ENCODE peak calls at places on chromosome 12, in six cellular contexts. Z, H, C, E, O and P are unnamed samples.

GRCh38 chr12:43336962-43337555 is 214.9 kb downstream of the ADAMTS20 start:
- DNase-seq in O (no peak), E (peak; percentile 10), H (peak; percentile 29), Z (no peak), C (peak; percentile 57), P (peak; percentile 51)

GRCh38 chr12:3122841-3123678 is 45.9 kb downstream of the TSPAN9 start:
- DNase-seq in E (no peak), H (no peak), Z (no peak), O (no peak), C (peak; percentile 47), P (peak; percentile 98)

GRCh38 chr12:130014485-130014807 is 110.6 kb upstream of the TMEM132D start:
- DNase-seq in O (no peak), H (no peak), C (peak; percentile 56), E (no peak), Z (peak; percentile 68), P (no peak)

GRCh38 chr12:82996168-82996812 is 309.6 kb downstream of the TMTC2 start:
- DNase-seq in H (no peak), O (no peak), Z (no peak), C (no peak), E (no peak), P (no peak)

GRCh38 chr12:95321516-95322246 is 104.1 kb downstream of the VEZT start:
- DNase-seq in E (no peak), Z (no peak), H (no peak), C (no peak), O (no peak), P (no peak)

GRCh38 chr12:93183940-93184663 is 193.6 kb upstream of the NUDT4 start:
- DNase-seq in Z (no peak), E (no peak), O (peak; percentile 73), C (no peak), H (no peak), P (no peak)

GRCh38 chr12:2264622-2265306 is 212.0 kb downstream of the CACNA1C start:
- DNase-seq in E (no peak), Z (no peak), C (no peak), O (no peak), H (no peak), P (no peak)

GRCh38 chr12:100675432-100675831 is 101.9 kb downstream of the GAS2L3 start:
- DNase-seq in O (no peak), E (no peak), H (no peak), C (no peak), Z (no peak), P (peak; percentile 85)

GRCh38 chr12:55738113-55739024 is 4.6 kb upstream of the GDF11 start:
- DNase-seq in H (peak; percentile 82), Z (peak; percentile 88), O (peak; percentile 77), C (peak; percentile 98), E (peak; percentile 57), P (peak; percentile 90)

DNA sequence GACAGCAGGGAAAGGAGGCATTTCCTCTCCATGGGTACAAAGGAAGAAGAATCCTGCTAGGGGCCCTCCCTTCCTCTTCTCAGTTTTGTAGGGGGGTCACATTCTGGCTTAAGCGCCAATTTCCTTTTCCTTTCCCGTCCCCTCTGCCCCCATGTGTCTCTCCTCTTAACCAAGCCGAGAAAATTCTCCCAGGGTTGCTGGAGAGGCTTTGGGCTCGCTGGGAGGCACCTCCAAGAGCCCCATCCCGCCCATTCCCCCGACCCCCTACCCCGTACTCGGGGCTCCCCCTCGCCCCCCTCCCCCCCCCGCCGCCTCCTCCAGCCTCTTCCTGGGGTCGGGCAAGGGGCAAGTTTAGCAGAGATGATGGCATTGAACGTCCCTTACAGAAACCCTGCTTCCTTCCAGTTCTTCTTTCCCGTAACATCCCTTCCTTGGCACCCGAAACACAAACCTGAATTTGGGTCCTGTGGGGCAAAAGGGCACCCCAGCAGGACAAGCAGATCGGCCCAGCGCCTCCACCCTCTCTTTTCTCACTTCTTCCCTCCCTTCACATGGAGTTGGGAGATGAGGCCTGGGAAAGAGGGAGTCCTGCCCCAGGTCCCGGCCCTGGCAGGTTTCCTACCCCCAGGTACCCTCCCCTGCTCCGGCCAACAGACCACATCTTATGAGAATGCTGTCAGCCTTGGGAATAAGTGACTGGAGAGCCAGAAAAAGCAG is 13.7 kb downstream of the PLEKHG6 start:
- DNase-seq in E (no peak), C (no peak), H (no peak), O (no peak), Z (no peak), P (no peak)
- TF ChIP-seq POLR2AphosphoS5 in E (no peak), C (no peak), H (peak; percentile 45), O (no peak), Z (no peak), P (peak; percentile 26)

GRCh38 chr12:46963977-46964376 is 115.4 kb upstream of the PCED1B start:
- DNase-seq in E (no peak), O (no peak), Z (no peak), H (no peak), C (no peak), P (peak; percentile 53)
- H3K4me2 ChIP-seq in E (no peak overlapping the region), O (no peak overlapping the region), Z (no peak overlapping the region), H (peak overlapping the region; percentile 47), C (no peak overlapping the region), P (peak overlapping the region; percentile 63)

GRCh38 chr12:65655074-65655493 is 169.2 kb upstream of the HMGA2 start:
- DNase-seq in H (no peak), Z (no peak), O (no peak), E (peak; percentile 58), C (no peak), P (peak; percentile 59)
- TF ChIP-seq POLR2AphosphoS5 in H (peak; percentile 44), Z (no peak), O (no peak), E (peak; percentile 28), C (no peak), P (peak; percentile 71)

DNA sequence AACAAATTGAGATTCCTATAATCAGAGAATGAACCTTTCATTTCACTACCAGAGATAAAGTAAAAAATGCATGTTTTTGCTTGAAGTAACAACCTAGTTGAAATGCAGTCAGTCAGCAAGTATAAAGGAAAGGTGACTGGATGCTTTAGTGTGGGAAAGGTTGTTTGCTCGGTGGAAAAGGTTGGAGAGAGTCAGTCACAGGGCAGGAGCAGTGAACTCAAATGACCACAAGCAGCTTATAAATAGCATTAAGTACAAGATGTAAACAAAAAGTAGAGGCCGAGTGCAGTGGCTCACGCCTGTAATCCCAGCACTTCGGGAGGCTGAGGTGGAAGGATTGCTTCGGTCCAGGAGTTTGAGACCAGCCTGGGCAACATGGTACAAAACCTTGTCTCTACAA is 98.1 kb upstream of the FGD4 start:
- DNase-seq in E (no peak), H (no peak), Z (no peak), C (no peak), O (no peak), P (no peak)
- H3K4me2 ChIP-seq in E (no peak overlapping the region), H (no peak overlapping the region), Z (no peak overlapping the region), C (no peak overlapping the region), O (peak overlapping the region; percentile 81), P (no peak overlapping the region)

DNA sequence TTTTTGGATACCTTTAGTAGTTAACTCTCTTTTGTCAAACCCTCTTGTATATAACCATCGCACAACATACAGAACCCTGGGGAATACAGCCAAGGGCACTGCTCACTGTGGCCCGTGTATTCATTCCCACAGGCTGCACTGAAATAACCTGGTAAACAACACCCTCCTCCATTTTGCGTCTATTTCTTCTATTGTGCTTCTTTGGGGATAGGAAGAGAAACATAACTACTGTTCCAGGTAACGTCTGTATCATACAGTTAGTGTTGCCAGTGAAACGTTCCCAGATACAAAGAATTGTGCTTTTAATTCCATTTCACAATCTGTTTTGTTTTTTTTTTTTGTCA is 9.6 kb downstream of the C12orf76 start:
- DNase-seq in H (no peak), Z (no peak), O (no peak), E (no peak), C (no peak), P (no peak)
- TF ChIP-seq POLR2AphosphoS5 in H (no peak), Z (no peak), O (no peak), E (no peak), C (no peak), P (no peak)

DNA sequence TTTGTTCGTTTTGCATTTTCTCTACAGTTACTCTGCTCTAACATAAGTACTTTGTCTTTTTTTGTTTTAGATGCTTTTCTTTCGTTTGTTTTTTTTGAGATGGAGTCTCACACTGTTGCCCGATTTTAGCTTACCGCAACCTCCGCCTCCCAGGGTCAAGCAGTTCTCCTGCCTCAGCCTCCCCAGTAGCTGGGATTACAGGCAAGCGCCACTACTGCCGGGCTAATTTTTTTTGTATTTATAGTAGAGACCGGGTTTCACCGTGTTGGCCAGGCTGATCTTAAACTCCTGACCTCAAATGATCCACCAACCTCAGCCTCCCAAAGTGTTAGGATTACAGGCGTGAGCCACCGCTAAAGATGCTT is 2.7 kb downstream of the DIP2B start:
- DNase-seq in H (no peak), C (no peak), Z (no peak), E (no peak), O (no peak), P (no peak)
- H3K4me2 ChIP-seq in H (no peak overlapping the region), C (no peak overlapping the region), Z (no peak overlapping the region), E (no peak overlapping the region), O (peak overlapping the region; percentile 88), P (no peak overlapping the region)

DNA sequence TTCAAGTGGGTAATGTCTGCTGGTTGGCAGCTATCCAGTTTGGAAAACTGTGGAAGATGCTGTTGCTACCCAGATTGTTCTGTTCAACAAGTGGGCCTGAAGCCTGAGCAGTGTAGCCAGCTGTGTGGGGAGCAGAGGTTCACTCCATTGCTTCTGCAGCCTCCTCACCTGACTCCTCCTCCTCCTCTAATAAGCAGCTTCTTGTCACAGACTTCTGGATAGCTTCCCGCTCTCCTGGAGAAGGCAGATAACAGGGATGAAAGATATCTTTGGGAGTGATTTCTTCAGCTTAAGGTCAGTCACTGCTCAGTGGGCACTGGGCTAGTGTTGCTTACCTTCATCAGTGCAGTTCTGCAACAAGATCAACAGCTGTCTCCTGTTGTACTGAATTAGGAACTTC is 2.0 kb downstream of the POP5 start:
- DNase-seq in E (no peak), H (no peak), Z (no peak), O (no peak), C (no peak), P (no peak)
- TF ChIP-seq POLR2AphosphoS5 in E (peak; percentile 40), H (no peak), Z (no peak), O (no peak), C (no peak), P (peak; percentile 19)

GRCh38 chr12:124716208-124717141 is 147.2 kb downstream of the SCARB1 start:
- DNase-seq in O (no peak), C (no peak), H (no peak), E (no peak), Z (no peak), P (no peak)
- H3K4me2 ChIP-seq in O (no peak overlapping the region), C (no peak overlapping the region), H (no peak overlapping the region), E (no peak overlapping the region), Z (no peak overlapping the region), P (no peak overlapping the region)